ENCODE peak calls at places on chromosome 21, in eight cellular contexts. B is endothelial cell of umbilical vein, P is right cardiac atrium, Z is right atrium auricular region, G is caudate nucleus, F is mesendoderm, J is psoas muscle, K is SK-N-SH. Q is an unnamed sample.

GRCh38 chr21:25362375-25363267 is 244.7 kb downstream of the MRPL39 start:
- DNase-seq in B (no peak), P (no peak), Z (no peak), G (no peak), F (no peak), J (no peak), K (no peak), Q (no peak)

GRCh38 chr21:37257967-37258877 is 8.9 kb downstream of the VPS26C start:
- DNase-seq in B (peak), P (peak), Z (no peak), G (peak), F (peak), J (peak), K (peak), Q (peak)

GRCh38 chr21:41361053-41361785 is 608 bp upstream of the MX2 start:
- DNase-seq in B (no peak), P (no peak), Z (peak), G (no peak), F (no peak), J (no peak), K (no peak), Q (peak)

GRCh38 chr21:42523941-42524340 is 10.3 kb downstream of the SLC37A1 start:
- DNase-seq in B (no peak), P (no peak), Z (no peak), G (no peak), F (no peak), J (no peak), K (no peak), Q (no peak)

GRCh38 chr21:32413697-32414578 is 1.4 kb downstream of the EVA1C start:
- DNase-seq in B (peak), P (no peak), Z (no peak), G (no peak), F (no peak), J (no peak), K (no peak), Q (no peak)

GRCh38 chr21:41369105-41369914 is 7.5 kb downstream of the MX2 start:
- DNase-seq in B (no peak), P (peak), Z (no peak), G (no peak), F (peak), J (peak), K (peak), Q (no peak)

GRCh38 chr21:29849735-29850176 is 90.0 kb downstream of the GRIK1 start:
- DNase-seq in B (peak), P (no peak), Z (no peak), G (peak), F (peak), J (no peak), K (peak), Q (peak)

GRCh38 chr21:32009263-32009662 is 136.4 kb downstream of the HUNK start:
- DNase-seq in B (no peak), P (no peak), Z (no peak), G (no peak), F (no peak), J (no peak), K (no peak), Q (no peak)

GRCh38 chr21:28063241-28063640 is 929.4 kb downstream of the LTN1 start:
- DNase-seq in B (no peak), P (no peak), Z (no peak), G (no peak), F (no peak), J (no peak), K (no peak), Q (no peak)

GRCh38 chr21:43611598-43612369 is 47.5 kb downstream of the HSF2BP start:
- DNase-seq in B (peak), P (peak), Z (peak), G (no peak), F (peak), J (peak), K (peak), Q (peak)

GRCh38 chr21:41573902-41574690 is 66.1 kb upstream of the TMPRSS2 start:
- DNase-seq in B (no peak), P (no peak), Z (no peak), G (no peak), F (no peak), J (no peak), K (no peak), Q (no peak)

GRCh38 chr21:36385233-36385908 is at the start of gene CHAF1B:
- DNase-seq in B (peak), P (peak), Z (peak), G (peak), F (peak), J (peak), K (peak), Q (peak)

GRCh38 chr21:43306911-43307676 is 119.8 kb downstream of the SIK1 start:
- DNase-seq in B (no peak), P (peak), Z (no peak), G (no peak), F (no peak), J (peak), K (peak), Q (no peak)

GRCh38 chr21:41979335-41979734 is 25.5 kb upstream of the C2CD2 start:
- DNase-seq in B (no peak), P (no peak), Z (no peak), G (no peak), F (no peak), J (no peak), K (no peak), Q (no peak)

GRCh38 chr21:18334066-18334465 is 69.5 kb downstream of the TMPRSS15 start:
- DNase-seq in B (no peak), P (no peak), Z (no peak), G (no peak), F (no peak), J (no peak), K (no peak), Q (no peak)

GRCh38 chr21:18716578-18717138 is 313.1 kb upstream of the TMPRSS15 start:
- DNase-seq in B (peak), P (no peak), Z (no peak), G (no peak), F (no peak), J (no peak), K (no peak), Q (no peak)

GRCh38 chr21:42639646-42640152 is 13.7 kb upstream of the PDE9A start:
- DNase-seq in B (no peak), P (no peak), Z (no peak), G (no peak), F (no peak), J (peak), K (no peak), Q (no peak)

GRCh38 chr21:31524140-31524539 is 135.4 kb upstream of the SOD1 start:
- DNase-seq in B (no peak), P (no peak), Z (no peak), G (no peak), F (peak), J (no peak), K (no peak), Q (no peak)

GRCh38 chr21:44067011-44067839 is 40.0 kb upstream of the PWP2 start:
- DNase-seq in B (no peak), P (no peak), Z (no peak), G (no peak), F (no peak), J (no peak), K (no peak), Q (no peak)

GRCh38 chr21:41616063-41616591 is 108.2 kb upstream of the TMPRSS2 start:
- DNase-seq in B (no peak), P (no peak), Z (no peak), G (no peak), F (no peak), J (no peak), K (no peak), Q (no peak)

GRCh38 chr21:32112194-32112593 is 166.7 kb downstream of the MIS18A start:
- DNase-seq in B (no peak), P (no peak), Z (no peak), G (no peak), F (no peak), J (no peak), K (no peak), Q (no peak)

GRCh38 chr21:41429925-41430491 is 4.0 kb downstream of the MX1 start:
- DNase-seq in B (no peak), P (no peak), Z (peak), G (no peak), F (no peak), J (no peak), K (no peak), Q (no peak)

GRCh38 chr21:38797470-38797869 is 8.3 kb upstream of the ETS2 start:
- DNase-seq in B (no peak), P (no peak), Z (no peak), G (no peak), F (peak), J (no peak), K (peak), Q (no peak)
- H3K27ac ChIP-seq in B (no peak), P (no peak), Z (no peak), G (no peak), F (no peak), J (no peak), K (peak), Q (no peak)

GRCh38 chr21:35046223-35046690 is 2.8 kb downstream of the RUNX1 start:
- DNase-seq in B (no peak), P (no peak), Z (no peak), G (no peak), F (no peak), J (no peak), K (no peak), Q (no peak)
- H3K27ac ChIP-seq in B (no peak), P (no peak), Z (no peak), G (no peak), F (no peak), J (peak), K (peak), Q (peak)

DNA sequence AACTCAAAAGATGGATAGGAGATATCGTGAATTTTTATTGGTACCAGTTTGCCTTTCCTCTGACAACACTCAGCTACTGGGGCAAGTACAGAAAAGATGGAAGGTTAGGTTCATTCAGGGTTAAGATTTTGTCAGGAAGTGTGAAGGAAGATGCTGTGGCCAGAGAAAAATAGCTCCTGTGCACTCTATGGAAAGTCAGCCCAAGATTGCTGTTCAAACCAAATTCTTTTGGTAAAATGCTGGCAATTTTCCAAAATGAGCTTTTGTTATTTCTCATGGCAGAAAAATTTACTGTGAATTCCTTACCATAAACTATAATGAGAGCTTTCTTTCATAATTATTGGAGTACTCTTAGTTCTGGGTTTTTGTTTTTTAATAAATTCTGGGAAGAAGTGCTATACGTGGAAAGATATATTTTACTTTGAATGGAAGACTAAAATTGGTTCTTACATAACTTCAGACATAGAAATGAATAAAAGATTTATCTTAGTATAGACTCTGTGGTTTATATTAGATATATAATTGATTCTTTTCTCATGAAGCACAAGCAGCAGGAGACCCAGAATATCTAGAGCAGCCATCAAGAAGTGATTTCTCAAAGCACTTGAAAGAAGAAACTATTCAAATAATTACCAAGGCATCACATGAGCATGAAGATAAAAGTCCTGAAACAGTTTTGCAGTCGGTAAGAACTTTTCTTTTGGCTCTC is 112.2 kb downstream of the USP25 start:
- DNase-seq in B (peak), P (no peak), Z (no peak), G (no peak), F (no peak), J (no peak), K (no peak), Q (no peak)
- H3K27ac ChIP-seq in B (peak), P (no peak), Z (no peak), G (no peak), F (no peak), J (no peak), K (peak), Q (no peak)

DNA sequence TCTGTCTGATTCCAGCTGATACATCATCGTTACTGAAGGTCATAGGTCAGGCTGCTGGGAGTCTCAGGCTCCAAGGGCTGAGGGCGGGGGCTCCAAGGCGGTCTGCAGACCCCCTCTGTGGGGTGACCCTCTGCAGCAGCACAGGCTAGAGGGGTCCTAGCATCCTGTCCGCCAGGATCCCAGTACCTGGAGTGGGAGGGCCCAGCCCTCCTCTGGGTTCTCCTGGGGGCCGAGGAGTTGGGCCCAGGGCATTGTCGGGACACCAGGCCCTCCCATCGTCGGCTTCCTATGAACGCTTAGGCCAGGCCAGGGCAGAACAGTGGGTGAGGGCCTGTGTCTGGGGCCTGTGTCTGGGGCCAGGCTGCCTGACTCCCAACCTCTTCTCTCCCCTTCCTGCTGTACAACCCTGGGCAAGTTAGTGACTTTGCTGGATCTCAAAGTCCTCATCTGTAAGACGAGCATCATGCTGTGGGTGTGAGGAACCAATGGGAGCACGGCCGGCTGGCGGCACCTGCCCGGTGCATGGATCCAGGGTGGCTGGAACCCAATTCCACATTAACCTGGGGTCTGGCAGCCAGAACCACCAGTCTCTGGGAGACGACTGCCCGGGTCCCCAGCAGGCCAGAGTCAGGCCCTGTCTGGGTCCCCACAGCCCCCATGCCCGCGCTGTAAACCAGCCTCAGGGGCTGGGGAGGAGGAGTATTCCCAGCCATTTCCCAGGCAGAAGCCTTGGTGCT is 56.2 kb upstream of the COL18A1 start:
- DNase-seq in B (no peak), P (peak), Z (no peak), G (no peak), F (no peak), J (peak), K (no peak), Q (no peak)
- H3K27ac ChIP-seq in B (no peak), P (peak), Z (peak), G (no peak), F (no peak), J (no peak), K (peak), Q (no peak)